ENCODE peak calls at places on chromosomes 5 and 9, in five cellular contexts. U is prostate gland, Q is endothelial cell of umbilical vein, T is heart right ventricle, L is aorta. M is an unnamed sample. For H3K4me1, the result is how much of the 10 kb centered on the place peaks cover.

GRCh38 chr5:56323505-56323904 is 90.4 kb upstream of the ANKRD55 start:
- DNase-seq in U (no peak), L (no peak), Q (no peak), T (no peak), M (no peak)

GRCh38 chr5:95591490-95591901 is 28.4 kb upstream of the GPR150 start:
- DNase-seq in U (no peak), Q (peak), L (no peak), T (no peak), M (no peak)

GRCh38 chr5:139446956-139447779 is 7.8 kb upstream of the DNAJC18 start:
- DNase-seq in U (no peak), Q (peak), T (no peak), L (no peak), M (no peak)

GRCh38 chr5:149358294-149358651 is 427 bp downstream of the PCYOX1L start:
- DNase-seq in T (peak), U (no peak), L (no peak), Q (no peak), M (peak)

GRCh38 chr5:124446125-124446524 is 300.3 kb downstream of the ZNF608 start:
- DNase-seq in L (no peak), U (no peak), T (no peak), Q (no peak), M (no peak)

GRCh38 chr9:82457959-82458358 is 469.4 kb downstream of the SPATA31D1 start:
- DNase-seq in U (no peak), T (no peak), L (no peak), Q (no peak), M (no peak)

GRCh38 chr9:82781965-82782392 is 281.0 kb downstream of the RASEF start:
- DNase-seq in L (no peak), T (no peak), Q (no peak), U (no peak), M (no peak)

GRCh38 chr9:73441890-73442818 is 290.5 kb downstream of the ANXA1 start:
- DNase-seq in U (no peak), T (no peak), L (no peak), Q (no peak), M (no peak)

GRCh38 chr5:37696190-37697021 is 143.4 kb downstream of the GDNF start:
- DNase-seq in U (no peak), T (no peak), L (no peak), Q (peak), M (no peak)

GRCh38 chr9:2262809-2263510 is 247.8 kb downstream of the SMARCA2 start:
- DNase-seq in U (no peak), L (no peak), Q (no peak), T (no peak), M (no peak)

GRCh38 chr5:55821731-55822512 is 29.2 kb upstream of the IL31RA start:
- DNase-seq in L (peak), Q (peak), U (no peak), T (no peak), M (peak)

GRCh38 chr5:80090884-80091166 is 55.7 kb downstream of the THBS4 start:
- DNase-seq in L (no peak), T (no peak), Q (no peak), U (no peak), M (no peak)

GRCh38 chr5:17241635-17242034 is 24.2 kb downstream of the BASP1 start:
- DNase-seq in T (no peak), Q (no peak), U (no peak), L (no peak), M (no peak)

GRCh38 chr5:115842089-115842881 is 550 bp downstream of the AP3S1 start:
- DNase-seq in Q (no peak), T (no peak), U (peak), L (no peak), M (peak)

GRCh38 chr5:74312746-74313145 is 327.8 kb downstream of the ENC1 start:
- DNase-seq in L (no peak), U (no peak), Q (no peak), T (no peak), M (no peak)

GRCh38 chr5:160685695-160686094 is 166.3 kb downstream of the ATP10B start:
- DNase-seq in Q (no peak), L (no peak), T (no peak), U (no peak), M (no peak)

GRCh38 chr9:92563701-92564100 is 27.9 kb upstream of the ECM2 start:
- DNase-seq in Q (no peak), T (no peak), U (no peak), L (no peak), M (no peak)

GRCh38 chr5:177133845-177134652 is 476 bp downstream of the NSD1 start:
- DNase-seq in L (peak), Q (peak), U (no peak), T (no peak), M (peak)

GRCh38 chr9:126153382-126153781 is 173.2 kb upstream of the MVB12B start:
- DNase-seq in T (no peak), Q (no peak), U (no peak), L (no peak), M (no peak)

GRCh38 chr9:20693068-20693467 is 9.0 kb downstream of the FOCAD start:
- DNase-seq in T (no peak), U (no peak), Q (no peak), L (no peak), M (no peak)

GRCh38 chr9:75213765-75214164 is 125.5 kb downstream of the OSTF1 start:
- DNase-seq in T (no peak), U (no peak), Q (no peak), L (no peak), M (no peak)

GRCh38 chr5:54024466-54024865 is 285.9 kb downstream of the ARL15 start:
- DNase-seq in U (no peak), T (no peak), L (no peak), Q (no peak), M (no peak)

GRCh38 chr5:160629007-160629402 is 207.3 kb downstream of the PTTG1 start:
- DNase-seq in U (no peak), Q (no peak), T (no peak), L (no peak), M (no peak)

GRCh38 chr5:62576570-62577172 is 1.9 kb upstream of the LRRC70 start:
- DNase-seq in L (no peak), U (no peak), Q (peak), T (no peak), M (no peak)

GRCh38 chr5:139461698-139462097 is 845 bp downstream of the ECSCR start:
- DNase-seq in T (no peak), U (no peak), Q (peak), L (peak), M (no peak)

GRCh38 chr5:137126829-137127228 is 372.3 kb downstream of the SPOCK1 start:
- DNase-seq in U (no peak), Q (no peak), L (no peak), T (no peak), M (no peak)

GRCh38 chr5:171534009-171534895 is 114.8 kb downstream of the FGF18 start:
- DNase-seq in L (no peak), U (no peak), T (no peak), Q (no peak), M (no peak)

GRCh38 chr9:137642118-137642601 is 23.4 kb downstream of the EHMT1 start:
- DNase-seq in L (no peak), Q (no peak), U (no peak), T (no peak), M (no peak)

GRCh38 chr5:93891491-93892480 is 150.4 kb upstream of the POU5F2 start:
- DNase-seq in Q (no peak), U (no peak), T (no peak), L (no peak), M (no peak)

GRCh38 chr5:35810561-35810960 is 46.1 kb upstream of the IL7R start:
- DNase-seq in T (no peak), Q (no peak), U (no peak), L (no peak), M (no peak)
- H3K27ac ChIP-seq in T (no peak), Q (no peak), U (no peak), L (no peak), M (no peak)

GRCh38 chr9:122394265-122395242 is 23.7 kb downstream of the PTGS1 start:
- DNase-seq in L (no peak), U (no peak), Q (peak), T (peak), M (no peak)

GRCh38 chr9:122393284-122393983 is 22.6 kb downstream of the PTGS1 start:
- DNase-seq in L (no peak), T (no peak), Q (no peak), U (no peak), M (no peak)

GRCh38 chr9:122396622-122397148 is 25.9 kb downstream of the PTGS1 start:
- DNase-seq in T (no peak), U (no peak), Q (peak), L (no peak), M (no peak)

GRCh38 chr9:122398371-122398924 is 27.6 kb downstream of the PTGS1 start:
- DNase-seq in L (no peak), U (no peak), Q (no peak), T (no peak), M (no peak)

GRCh38 chr9:122397749-122398148 is 26.9 kb downstream of the PTGS1 start:
- DNase-seq in U (no peak), L (no peak), Q (no peak), T (no peak), M (no peak)
- H3K4me3 ChIP-seq in U (no peak), L (no peak), Q (no peak), T (no peak), M (no peak)

DNA sequence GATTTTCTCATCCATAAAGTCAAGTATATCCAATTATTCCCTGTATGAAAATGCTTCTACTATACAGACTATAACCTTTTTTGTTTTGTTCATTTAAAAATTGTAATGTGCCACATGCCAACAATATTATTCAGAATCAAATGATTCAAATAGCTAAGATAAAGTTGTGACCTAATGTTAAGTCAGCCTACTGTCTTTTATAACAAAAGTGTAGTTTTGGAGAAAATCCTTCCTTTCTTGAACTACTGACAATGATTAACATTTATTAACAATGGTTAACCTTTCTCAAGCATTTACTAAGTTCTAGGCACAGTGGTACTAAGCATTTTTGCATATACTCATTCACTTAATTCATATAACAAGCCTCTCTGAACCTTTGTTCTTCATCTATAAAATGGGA is 25.0 kb downstream of the CSF2 start:
- DNase-seq in L (no peak), Q (no peak), U (no peak), T (no peak), M (no peak)
- H3K4me1 ChIP-seq in L (under half), Q (under half), U (under half), T (under half), M (under half)

DNA sequence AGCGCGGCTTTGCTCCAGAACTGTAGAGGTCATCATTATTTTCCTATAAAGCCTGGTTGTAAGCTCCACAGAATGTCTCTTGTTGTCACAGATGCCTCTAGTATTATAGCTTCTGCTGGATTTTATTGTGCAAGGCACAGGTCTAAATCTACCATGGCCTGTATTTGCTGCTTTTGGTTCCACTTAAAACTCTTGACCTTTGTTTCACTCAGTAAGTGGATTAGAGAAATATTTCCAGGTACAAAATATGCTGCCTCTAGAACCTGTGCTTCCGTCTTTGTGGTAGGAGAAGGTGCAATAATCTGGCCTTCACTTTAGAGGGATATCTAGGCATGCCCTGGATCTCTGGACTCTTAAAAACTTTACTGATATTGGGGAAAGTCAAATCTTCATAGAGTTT is 476.6 kb upstream of the CD180 start:
- DNase-seq in T (no peak), Q (no peak), U (no peak), L (no peak), M (no peak)
- H3K27ac ChIP-seq in T (no peak), Q (no peak), U (no peak), L (no peak), M (no peak)

GRCh38 chr5:82614706-82615105 is 336.6 kb upstream of the RPS23 start:
- DNase-seq in T (no peak), L (no peak), U (no peak), Q (no peak), M (no peak)
- H3K4me3 ChIP-seq in T (no peak), L (no peak), U (no peak), Q (no peak), M (no peak)

GRCh38 chr9:131700765-131701433 is 39.0 kb downstream of the RAPGEF1 start:
- DNase-seq in T (no peak), Q (no peak), U (no peak), L (no peak), M (no peak)

GRCh38 chr9:131701434-131701781 is 38.5 kb downstream of the RAPGEF1 start:
- DNase-seq in Q (no peak), U (no peak), T (no peak), L (no peak), M (no peak)

GRCh38 chr9:131701789-131702337 is 38.0 kb downstream of the RAPGEF1 start:
- DNase-seq in T (no peak), U (no peak), Q (no peak), L (no peak), M (no peak)

GRCh38 chr9:131704195-131704983 is 35.5 kb downstream of the RAPGEF1 start:
- DNase-seq in Q (no peak), U (no peak), L (no peak), T (no peak), M (no peak)

DNA sequence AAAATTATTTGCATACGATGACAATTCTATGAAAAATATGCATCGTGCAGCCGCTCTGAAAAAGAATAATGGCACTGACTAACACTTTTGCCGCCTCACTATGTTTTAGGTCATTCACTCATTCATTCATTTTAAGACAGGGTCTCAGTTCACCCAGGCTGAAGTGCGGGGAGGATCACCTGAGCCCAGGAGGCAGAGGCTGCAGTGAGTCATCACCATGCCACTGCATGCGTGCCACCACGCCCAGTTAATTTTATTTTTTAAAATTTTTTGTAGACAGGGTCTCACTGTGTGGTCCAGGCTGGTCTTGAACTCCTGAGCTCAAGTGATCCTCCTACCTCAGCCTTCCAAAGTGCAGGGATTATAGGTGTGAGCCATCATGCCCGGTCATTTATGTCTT is 37.0 kb downstream of the RAPGEF1 start:
- DNase-seq in U (no peak), T (no peak), L (no peak), Q (no peak), M (no peak)
- H3K4me1 ChIP-seq in U (under half), T (half or more), L (under half), Q (under half), M (under half)

DNA sequence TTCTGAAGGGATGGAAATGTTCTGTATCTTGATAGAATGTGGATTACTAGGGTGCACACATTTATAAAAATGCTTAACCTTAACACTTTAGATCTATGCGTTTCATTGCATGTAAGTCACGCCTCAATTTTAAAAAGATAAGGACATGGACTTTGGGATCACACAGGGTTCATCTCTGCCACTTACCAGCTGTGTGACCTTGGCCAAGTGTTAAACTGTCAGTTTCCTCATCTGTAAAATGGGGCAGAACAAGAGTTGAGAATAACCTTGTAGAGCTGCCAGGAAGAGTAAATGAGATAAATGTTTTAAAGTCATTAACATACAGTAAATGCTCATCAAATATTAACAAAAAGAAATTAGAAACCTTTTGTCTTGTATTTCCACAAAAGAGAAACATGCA is 53.5 kb downstream of the NR6A1 start:
- DNase-seq in T (no peak), L (no peak), Q (no peak), U (no peak), M (no peak)
- H3K27ac ChIP-seq in T (no peak), L (no peak), Q (no peak), U (no peak), M (no peak)

GRCh38 chr5:14594378-14595074 is 12.9 kb downstream of the OTULINL start:
- DNase-seq in T (no peak), L (no peak), Q (no peak), U (no peak), M (no peak)
- H3K4me3 ChIP-seq in T (no peak), L (no peak), Q (no peak), U (no peak), M (no peak)

M was measured in kidney.